ENCODE peak calls at places on chromosomes 4 and X, in eight cellular contexts. One of them, this sample, is unnamed.

GRCh38 chr4:8281519-8282133 is 12.1 kb downstream of the HTRA3 start:
- DNase-seq in GM12891: no peak
- DNase-seq in spleen: peak
- DNase-seq in NB4: no peak
- DNase-seq in stomach: no peak
- DNase-seq in transverse colon: peak
- DNase-seq in HCT116: no peak
- DNase-seq in ovary: peak
- DNase-seq in this sample: no peak

GRCh38 chr4:83112678-83113428 is 1.7 kb downstream of the PLAC8 start:
- DNase-seq in HCT116: no peak
- DNase-seq in spleen: no peak
- DNase-seq in GM12891: no peak
- DNase-seq in NB4: peak
- DNase-seq in stomach: no peak
- DNase-seq in ovary: no peak
- DNase-seq in transverse colon: peak
- DNase-seq in this sample: peak

GRCh38 chr4:74370912-74371311 is 6.0 kb downstream of the EREG start:
- DNase-seq in HCT116: peak
- DNase-seq in spleen: no peak
- DNase-seq in NB4: peak
- DNase-seq in stomach: no peak
- DNase-seq in transverse colon: peak
- DNase-seq in ovary: no peak
- DNase-seq in GM12891: peak
- DNase-seq in this sample: no peak

GRCh38 chrX:104922206-104922621 is 298.3 kb downstream of the TEX13A start:
- DNase-seq in transverse colon: peak
- DNase-seq in spleen: peak
- DNase-seq in stomach: peak
- DNase-seq in HCT116: peak
- DNase-seq in NB4: peak
- DNase-seq in GM12891: peak
- DNase-seq in ovary: peak
- DNase-seq in this sample: peak

GRCh38 chrX:151870603-151871002 is 42.1 kb upstream of the MAGEA4 start:
- DNase-seq in HCT116: peak
- DNase-seq in GM12891: no peak
- DNase-seq in spleen: no peak
- DNase-seq in NB4: no peak
- DNase-seq in stomach: no peak
- DNase-seq in transverse colon: no peak
- DNase-seq in ovary: no peak
- DNase-seq in this sample: peak

GRCh38 chr4:4433941-4434340 is 47.0 kb downstream of the NSG1 start:
- DNase-seq in ovary: no peak
- DNase-seq in HCT116: no peak
- DNase-seq in transverse colon: no peak
- DNase-seq in stomach: no peak
- DNase-seq in NB4: no peak
- DNase-seq in spleen: no peak
- DNase-seq in GM12891: no peak
- DNase-seq in this sample: no peak

GRCh38 chrX:29553542-29553941 is 661.8 kb upstream of the MAGEB2 start:
- DNase-seq in NB4: no peak
- DNase-seq in HCT116: no peak
- DNase-seq in ovary: no peak
- DNase-seq in transverse colon: no peak
- DNase-seq in GM12891: no peak
- DNase-seq in spleen: no peak
- DNase-seq in stomach: no peak
- DNase-seq in this sample: no peak

GRCh38 chr4:184745747-184746531 is 12.0 kb upstream of the CENPU start:
- DNase-seq in ovary: peak
- DNase-seq in GM12891: peak
- DNase-seq in transverse colon: peak
- DNase-seq in NB4: peak
- DNase-seq in spleen: no peak
- DNase-seq in HCT116: peak
- DNase-seq in stomach: peak
- DNase-seq in this sample: peak

GRCh38 chr4:90445380-90445779 is 318.2 kb downstream of the CCSER1 start:
- DNase-seq in transverse colon: no peak
- DNase-seq in HCT116: no peak
- DNase-seq in NB4: no peak
- DNase-seq in GM12891: no peak
- DNase-seq in stomach: no peak
- DNase-seq in ovary: no peak
- DNase-seq in spleen: no peak
- DNase-seq in this sample: no peak

GRCh38 chrX:17359500-17359899 is 15.5 kb upstream of the NHS start:
- DNase-seq in ovary: no peak
- DNase-seq in GM12891: no peak
- DNase-seq in stomach: no peak
- DNase-seq in transverse colon: no peak
- DNase-seq in HCT116: no peak
- DNase-seq in spleen: no peak
- DNase-seq in NB4: no peak
- DNase-seq in this sample: no peak

GRCh38 chr4:2805712-2806391 is 13.0 kb downstream of the SH3BP2 start:
- DNase-seq in spleen: peak
- DNase-seq in ovary: no peak
- DNase-seq in GM12891: no peak
- DNase-seq in transverse colon: peak
- DNase-seq in stomach: peak
- DNase-seq in NB4: no peak
- DNase-seq in HCT116: no peak
- DNase-seq in this sample: no peak

GRCh38 chrX:3345281-3346081 is 971 bp downstream of the MXRA5 start:
- DNase-seq in spleen: peak
- DNase-seq in NB4: no peak
- DNase-seq in GM12891: no peak
- DNase-seq in ovary: peak
- DNase-seq in stomach: peak
- DNase-seq in transverse colon: no peak
- DNase-seq in HCT116: no peak
- DNase-seq in this sample: peak

GRCh38 chrX:25166145-25166544 is 150.4 kb upstream of the ARX start:
- DNase-seq in NB4: no peak
- DNase-seq in stomach: no peak
- DNase-seq in GM12891: no peak
- DNase-seq in ovary: no peak
- DNase-seq in HCT116: no peak
- DNase-seq in spleen: no peak
- DNase-seq in transverse colon: no peak
- DNase-seq in this sample: no peak

GRCh38 chr4:93334003-93334402 is 494.6 kb upstream of the ATOH1 start:
- DNase-seq in transverse colon: no peak
- DNase-seq in spleen: no peak
- DNase-seq in NB4: no peak
- DNase-seq in HCT116: no peak
- DNase-seq in stomach: no peak
- DNase-seq in GM12891: no peak
- DNase-seq in ovary: no peak
- DNase-seq in this sample: no peak

GRCh38 chr4:89438102-89438831 is 130.7 kb upstream of the GPRIN3 start:
- DNase-seq in spleen: peak
- DNase-seq in GM12891: peak
- DNase-seq in NB4: peak
- DNase-seq in HCT116: peak
- DNase-seq in stomach: peak
- DNase-seq in ovary: no peak
- DNase-seq in transverse colon: peak
- DNase-seq in this sample: peak

GRCh38 chrX:70253377-70254062 is 6.5 kb downstream of the P2RY4 start:
- DNase-seq in transverse colon: no peak
- DNase-seq in HCT116: peak
- DNase-seq in NB4: no peak
- DNase-seq in ovary: no peak
- DNase-seq in stomach: no peak
- DNase-seq in spleen: no peak
- DNase-seq in GM12891: no peak
- DNase-seq in this sample: no peak

DNA sequence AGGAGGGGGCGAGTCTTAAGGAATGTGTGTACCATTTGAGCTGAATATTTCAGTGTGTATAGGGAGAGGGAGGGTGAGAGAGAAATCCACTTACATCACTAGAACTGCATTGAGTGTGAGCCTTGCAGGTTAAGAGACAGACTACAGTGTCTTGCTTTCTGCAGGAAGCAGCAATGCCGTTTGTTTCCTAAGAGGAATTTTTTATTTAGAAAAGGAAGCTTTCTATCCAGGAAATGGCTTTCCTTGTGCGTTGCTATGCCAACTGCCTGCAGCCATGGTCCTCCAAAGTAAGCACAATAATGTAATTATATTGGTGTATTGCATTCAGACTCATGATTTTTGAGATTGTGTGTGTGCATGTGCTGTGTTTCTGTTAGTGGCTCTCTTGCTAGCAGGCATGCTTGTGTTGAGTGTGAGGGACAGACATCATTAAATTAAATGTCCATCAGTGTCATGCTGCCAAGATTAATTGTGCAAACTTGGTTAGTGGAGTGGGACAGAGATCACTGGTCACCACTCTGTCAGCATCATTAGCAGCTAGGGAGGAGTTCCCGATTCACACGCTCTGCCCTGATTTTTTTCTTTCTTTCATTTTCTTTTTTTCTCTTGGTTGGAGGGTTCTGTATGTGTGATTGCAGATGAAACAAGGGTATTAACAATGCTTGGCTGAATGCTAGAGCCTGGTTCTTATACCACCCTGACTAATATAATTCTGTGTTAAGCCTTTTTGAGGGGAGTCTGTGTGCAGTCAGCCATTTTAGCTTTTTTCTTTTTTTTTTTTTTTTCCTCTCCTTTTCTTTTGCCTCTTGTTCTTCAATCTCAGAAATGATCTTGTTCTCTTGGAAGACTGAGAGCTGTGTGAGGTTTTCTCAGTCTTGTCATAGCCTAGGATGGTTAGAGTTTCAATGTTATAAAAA is 164.4 kb downstream of the RAPGEF2 start:
- DNase-seq in NB4: no peak
- DNase-seq in transverse colon: no peak
- DNase-seq in GM12891: no peak
- DNase-seq in ovary: no peak
- DNase-seq in stomach: no peak
- DNase-seq in HCT116: no peak
- DNase-seq in spleen: no peak
- DNase-seq in this sample: no peak
- TF ChIP-seq POLR2A in NB4: no peak
- TF ChIP-seq POLR2A in transverse colon: no peak
- TF ChIP-seq POLR2A in GM12891: no peak
- TF ChIP-seq POLR2A in ovary: no peak
- TF ChIP-seq POLR2A in stomach: no peak
- TF ChIP-seq POLR2A in HCT116: no peak
- TF ChIP-seq POLR2A in spleen: no peak
- TF ChIP-seq POLR2A in this sample: no peak

DNA sequence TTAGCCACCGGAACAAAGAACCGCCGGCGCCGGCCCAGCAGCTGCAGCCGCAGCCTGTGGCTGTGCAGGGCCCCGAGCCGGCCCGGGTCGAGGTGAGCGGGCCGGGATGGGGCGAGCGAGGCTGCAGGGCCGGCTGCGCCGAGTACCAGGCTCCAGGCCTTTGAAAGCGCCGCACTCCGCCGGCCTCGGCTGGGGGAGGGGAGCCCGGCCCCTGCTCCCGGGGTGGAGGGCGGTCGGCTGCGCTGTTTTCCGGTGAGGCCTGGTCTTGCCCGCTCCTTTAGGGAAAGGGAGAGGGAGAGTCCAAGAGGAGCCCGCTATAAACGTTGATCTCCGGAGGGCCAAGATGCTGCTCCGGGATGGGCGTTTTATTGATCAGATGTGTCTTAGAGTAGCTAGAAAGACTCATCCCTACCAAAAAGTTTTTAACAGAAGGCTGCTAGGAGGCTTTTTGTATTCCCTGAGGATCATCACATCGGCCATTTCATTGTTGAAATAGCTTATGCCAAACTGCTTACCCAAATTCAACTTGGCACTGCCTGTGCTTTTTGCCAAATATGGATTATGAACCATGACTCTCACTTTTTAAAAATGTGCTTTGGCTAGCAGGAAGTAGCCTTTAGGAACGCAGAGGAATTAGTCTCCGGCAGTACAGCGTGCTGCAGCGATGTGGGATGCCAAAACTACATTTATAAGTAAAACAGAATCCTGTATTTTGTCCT is 707 bp downstream of the TMEM165 start:
- DNase-seq in NB4: peak
- DNase-seq in ovary: peak
- DNase-seq in spleen: peak
- DNase-seq in stomach: peak
- DNase-seq in HCT116: no peak
- DNase-seq in GM12891: peak
- DNase-seq in transverse colon: peak
- DNase-seq in this sample: no peak
- TF ChIP-seq POLR2A in NB4: no peak
- TF ChIP-seq POLR2A in ovary: no peak
- TF ChIP-seq POLR2A in spleen: no peak
- TF ChIP-seq POLR2A in stomach: no peak
- TF ChIP-seq POLR2A in HCT116: no peak
- TF ChIP-seq POLR2A in GM12891: peak
- TF ChIP-seq POLR2A in transverse colon: no peak
- TF ChIP-seq POLR2A in this sample: no peak

GRCh38 chr4:791866-792630 is 33.9 kb downstream of the CPLX1 start:
- DNase-seq in NB4: no peak
- DNase-seq in spleen: no peak
- DNase-seq in GM12891: no peak
- DNase-seq in transverse colon: peak
- DNase-seq in stomach: peak
- DNase-seq in ovary: peak
- DNase-seq in HCT116: no peak
- DNase-seq in this sample: no peak
- TF ChIP-seq POLR2A in NB4: no peak
- TF ChIP-seq POLR2A in spleen: no peak
- TF ChIP-seq POLR2A in GM12891: no peak
- TF ChIP-seq POLR2A in transverse colon: no peak
- TF ChIP-seq POLR2A in stomach: no peak
- TF ChIP-seq POLR2A in ovary: no peak
- TF ChIP-seq POLR2A in HCT116: no peak
- TF ChIP-seq POLR2A in this sample: no peak

DNA sequence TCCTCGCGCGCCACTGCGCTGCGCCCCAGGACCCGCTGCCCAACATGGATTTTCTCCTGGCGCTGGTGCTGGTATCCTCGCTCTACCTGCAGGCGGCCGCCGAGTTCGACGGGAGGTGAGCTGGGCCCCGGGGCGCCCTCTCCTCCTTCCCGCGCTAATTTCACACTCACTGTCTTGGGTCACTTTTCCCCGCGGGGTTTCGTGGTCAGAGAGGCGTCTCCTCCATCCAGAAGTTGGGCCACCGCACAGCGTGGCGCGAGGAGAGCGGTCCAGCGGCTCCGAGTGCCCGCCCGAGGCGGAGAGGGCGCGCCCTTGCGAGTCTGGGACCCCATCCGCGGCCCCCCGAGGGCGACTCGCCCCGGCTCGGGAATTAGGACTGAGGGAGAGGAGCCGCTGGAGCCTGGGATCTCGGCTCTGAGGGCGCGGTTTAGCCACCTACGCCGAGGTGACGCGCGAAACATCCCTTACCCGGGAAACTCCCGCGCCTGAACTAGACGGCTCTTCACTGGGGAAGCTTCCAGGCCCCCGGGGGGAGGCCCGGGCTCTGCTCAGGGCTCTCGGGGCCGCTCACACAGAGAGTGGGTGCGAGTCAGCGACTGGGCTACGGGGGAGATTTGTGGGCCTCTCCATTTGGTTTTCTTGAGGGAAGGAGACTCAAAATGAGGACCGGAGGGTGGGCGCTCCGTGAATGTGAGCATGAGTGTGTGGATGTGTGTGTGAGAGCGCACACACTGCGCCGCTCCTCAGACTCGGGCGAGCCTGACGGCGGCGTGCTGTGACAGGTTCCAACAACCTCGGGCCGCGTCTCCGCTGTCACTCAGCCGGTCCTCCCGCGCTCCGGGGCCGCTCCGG is 564 bp downstream of the NPNT start:
- DNase-seq in NB4: no peak
- DNase-seq in HCT116: no peak
- DNase-seq in GM12891: peak
- DNase-seq in ovary: peak
- DNase-seq in transverse colon: peak
- DNase-seq in stomach: no peak
- DNase-seq in spleen: no peak
- DNase-seq in this sample: no peak
- TF ChIP-seq POLR2A in NB4: no peak
- TF ChIP-seq POLR2A in HCT116: no peak
- TF ChIP-seq POLR2A in GM12891: no peak
- TF ChIP-seq POLR2A in ovary: no peak
- TF ChIP-seq POLR2A in transverse colon: no peak
- TF ChIP-seq POLR2A in stomach: no peak
- TF ChIP-seq POLR2A in spleen: no peak
- TF ChIP-seq POLR2A in this sample: no peak

This sample was measured in H54.